ENCODE peak calls at places on chromosome 14, in nine cellular contexts. One of them, this sample, is unnamed.

GRCh38 chr14:102731101-102731870 is 46.0 kb upstream of the TRAF3 start:
- DNase-seq in T follicular helper cell: no peak
- DNase-seq in HFFc6: no peak
- DNase-seq in aorta: no peak
- DNase-seq in NCI-H748 treated with DMSO at 0.1 percent for 48 hours: no peak
- DNase-seq in uterus: no peak
- DNase-seq in activated naive CD8-positive, alpha-beta T cell treated with anti-CD3 and anti-CD28 coated beads for 36 hours: no peak
- DNase-seq in AG04449: no peak
- DNase-seq in KG1: no peak
- DNase-seq in this sample: no peak

GRCh38 chr14:69259176-69259530 is 805 bp upstream of the GALNT16 start:
- DNase-seq in T follicular helper cell: no peak
- DNase-seq in HFFc6: no peak
- DNase-seq in aorta: no peak
- DNase-seq in NCI-H748 treated with DMSO at 0.1 percent for 48 hours: no peak
- DNase-seq in uterus: no peak
- DNase-seq in activated naive CD8-positive, alpha-beta T cell treated with anti-CD3 and anti-CD28 coated beads for 36 hours: no peak
- DNase-seq in AG04449: no peak
- DNase-seq in KG1: no peak
- DNase-seq in this sample: no peak

GRCh38 chr14:88463318-88463717 is 77.9 kb downstream of the SPATA7 start:
- DNase-seq in T follicular helper cell: no peak
- DNase-seq in HFFc6: peak
- DNase-seq in aorta: no peak
- DNase-seq in NCI-H748 treated with DMSO at 0.1 percent for 48 hours: no peak
- DNase-seq in uterus: no peak
- DNase-seq in activated naive CD8-positive, alpha-beta T cell treated with anti-CD3 and anti-CD28 coated beads for 36 hours: no peak
- DNase-seq in AG04449: no peak
- DNase-seq in KG1: no peak
- DNase-seq in this sample: no peak

GRCh38 chr14:103628221-103628683 is 759 bp upstream of the KLC1 start:
- DNase-seq in T follicular helper cell: no peak
- DNase-seq in HFFc6: peak
- DNase-seq in aorta: peak
- DNase-seq in NCI-H748 treated with DMSO at 0.1 percent for 48 hours: no peak
- DNase-seq in uterus: peak
- DNase-seq in activated naive CD8-positive, alpha-beta T cell treated with anti-CD3 and anti-CD28 coated beads for 36 hours: peak
- DNase-seq in AG04449: no peak
- DNase-seq in KG1: no peak
- DNase-seq in this sample: no peak

GRCh38 chr14:105495990-105496830 is 5.2 kb downstream of the TEDC1 start:
- DNase-seq in T follicular helper cell: no peak
- DNase-seq in HFFc6: no peak
- DNase-seq in aorta: peak
- DNase-seq in NCI-H748 treated with DMSO at 0.1 percent for 48 hours: no peak
- DNase-seq in uterus: no peak
- DNase-seq in activated naive CD8-positive, alpha-beta T cell treated with anti-CD3 and anti-CD28 coated beads for 36 hours: no peak
- DNase-seq in AG04449: no peak
- DNase-seq in KG1: no peak
- DNase-seq in this sample: peak

GRCh38 chr14:51780741-51781140 is 79.7 kb upstream of the GNG2 start:
- DNase-seq in T follicular helper cell: no peak
- DNase-seq in HFFc6: peak
- DNase-seq in aorta: no peak
- DNase-seq in NCI-H748 treated with DMSO at 0.1 percent for 48 hours: no peak
- DNase-seq in uterus: no peak
- DNase-seq in activated naive CD8-positive, alpha-beta T cell treated with anti-CD3 and anti-CD28 coated beads for 36 hours: no peak
- DNase-seq in AG04449: no peak
- DNase-seq in KG1: no peak
- DNase-seq in this sample: no peak

GRCh38 chr14:92960706-92961566 is 38.0 kb downstream of the CHGA start:
- DNase-seq in T follicular helper cell: no peak
- DNase-seq in HFFc6: peak
- DNase-seq in aorta: peak
- DNase-seq in NCI-H748 treated with DMSO at 0.1 percent for 48 hours: no peak
- DNase-seq in uterus: no peak
- DNase-seq in activated naive CD8-positive, alpha-beta T cell treated with anti-CD3 and anti-CD28 coated beads for 36 hours: no peak
- DNase-seq in AG04449: no peak
- DNase-seq in KG1: no peak
- DNase-seq in this sample: no peak

GRCh38 chr14:95660550-95661515 is 25.4 kb upstream of the TCL1B start:
- DNase-seq in T follicular helper cell: no peak
- DNase-seq in HFFc6: no peak
- DNase-seq in aorta: no peak
- DNase-seq in NCI-H748 treated with DMSO at 0.1 percent for 48 hours: no peak
- DNase-seq in uterus: peak
- DNase-seq in activated naive CD8-positive, alpha-beta T cell treated with anti-CD3 and anti-CD28 coated beads for 36 hours: no peak
- DNase-seq in AG04449: no peak
- DNase-seq in KG1: no peak
- DNase-seq in this sample: no peak

GRCh38 chr14:100692859-100693558 is 33.7 kb upstream of the DLK1 start:
- DNase-seq in T follicular helper cell: no peak
- DNase-seq in HFFc6: peak
- DNase-seq in aorta: no peak
- DNase-seq in NCI-H748 treated with DMSO at 0.1 percent for 48 hours: peak
- DNase-seq in uterus: no peak
- DNase-seq in activated naive CD8-positive, alpha-beta T cell treated with anti-CD3 and anti-CD28 coated beads for 36 hours: no peak
- DNase-seq in AG04449: peak
- DNase-seq in KG1: no peak
- DNase-seq in this sample: no peak

GRCh38 chr14:54673193-54674121 is 106.5 kb downstream of the SAMD4A start:
- DNase-seq in T follicular helper cell: no peak
- DNase-seq in HFFc6: no peak
- DNase-seq in aorta: no peak
- DNase-seq in NCI-H748 treated with DMSO at 0.1 percent for 48 hours: no peak
- DNase-seq in uterus: no peak
- DNase-seq in activated naive CD8-positive, alpha-beta T cell treated with anti-CD3 and anti-CD28 coated beads for 36 hours: no peak
- DNase-seq in AG04449: no peak
- DNase-seq in KG1: no peak
- DNase-seq in this sample: no peak

GRCh38 chr14:93309430-93309966 is 23.3 kb downstream of the BTBD7 start:
- DNase-seq in T follicular helper cell: no peak
- DNase-seq in HFFc6: no peak
- DNase-seq in aorta: no peak
- DNase-seq in NCI-H748 treated with DMSO at 0.1 percent for 48 hours: no peak
- DNase-seq in uterus: no peak
- DNase-seq in activated naive CD8-positive, alpha-beta T cell treated with anti-CD3 and anti-CD28 coated beads for 36 hours: no peak
- DNase-seq in AG04449: no peak
- DNase-seq in KG1: no peak
- DNase-seq in this sample: no peak

GRCh38 chr14:79629891-79630560 is 581.3 kb downstream of the DIO2 start:
- DNase-seq in T follicular helper cell: no peak
- DNase-seq in HFFc6: no peak
- DNase-seq in aorta: no peak
- DNase-seq in NCI-H748 treated with DMSO at 0.1 percent for 48 hours: no peak
- DNase-seq in uterus: no peak
- DNase-seq in activated naive CD8-positive, alpha-beta T cell treated with anti-CD3 and anti-CD28 coated beads for 36 hours: no peak
- DNase-seq in AG04449: no peak
- DNase-seq in KG1: no peak
- DNase-seq in this sample: no peak

This sample was measured in naive thymus-derived CD8-positive, alpha-beta T cell.